ENCODE peak calls at places on chromosomes 2 and 18, in nine cellular contexts. One of them, this sample, is unnamed.

GRCh38 chr18:41484069-41484468 is 471.0 kb upstream of the PIK3C3 start:
- DNase-seq in esophagus squamous epithelium: no peak
- DNase-seq in A549: no peak
- DNase-seq in tibial nerve: no peak
- DNase-seq in uterus: no peak
- DNase-seq in IMR-90: no peak
- DNase-seq in HCT116: no peak
- DNase-seq in stomach: no peak
- DNase-seq in prostate gland: no peak
- DNase-seq in this sample: no peak

GRCh38 chr2:147331790-147332419 is 512.9 kb upstream of the ACVR2A start:
- DNase-seq in stomach: peak
- DNase-seq in HCT116: peak
- DNase-seq in prostate gland: no peak
- DNase-seq in uterus: no peak
- DNase-seq in IMR-90: no peak
- DNase-seq in A549: no peak
- DNase-seq in tibial nerve: no peak
- DNase-seq in esophagus squamous epithelium: no peak
- DNase-seq in this sample: no peak

GRCh38 chr2:238143239-238143951 is 4.9 kb downstream of the KLHL30 start:
- DNase-seq in uterus: no peak
- DNase-seq in esophagus squamous epithelium: no peak
- DNase-seq in stomach: no peak
- DNase-seq in IMR-90: peak
- DNase-seq in HCT116: peak
- DNase-seq in prostate gland: no peak
- DNase-seq in A549: peak
- DNase-seq in tibial nerve: no peak
- DNase-seq in this sample: no peak

GRCh38 chr2:52884971-52885370 is 882.6 kb upstream of the CHAC2 start:
- DNase-seq in tibial nerve: peak
- DNase-seq in esophagus squamous epithelium: no peak
- DNase-seq in uterus: no peak
- DNase-seq in A549: no peak
- DNase-seq in stomach: no peak
- DNase-seq in HCT116: no peak
- DNase-seq in IMR-90: no peak
- DNase-seq in prostate gland: no peak
- DNase-seq in this sample: no peak

GRCh38 chr2:7392076-7392787 is 475.0 kb downstream of the RNF144A start:
- DNase-seq in A549: no peak
- DNase-seq in tibial nerve: no peak
- DNase-seq in esophagus squamous epithelium: no peak
- DNase-seq in stomach: no peak
- DNase-seq in HCT116: no peak
- DNase-seq in prostate gland: no peak
- DNase-seq in IMR-90: no peak
- DNase-seq in uterus: no peak
- DNase-seq in this sample: no peak

GRCh38 chr2:130372833-130373807 is 17.3 kb downstream of the PTPN18 start:
- DNase-seq in tibial nerve: no peak
- DNase-seq in prostate gland: no peak
- DNase-seq in A549: no peak
- DNase-seq in HCT116: no peak
- DNase-seq in esophagus squamous epithelium: no peak
- DNase-seq in stomach: no peak
- DNase-seq in uterus: no peak
- DNase-seq in IMR-90: no peak
- DNase-seq in this sample: peak

GRCh38 chr2:221444106-221444505 is 128.0 kb downstream of the EPHA4 start:
- DNase-seq in IMR-90: peak
- DNase-seq in prostate gland: no peak
- DNase-seq in HCT116: peak
- DNase-seq in A549: no peak
- DNase-seq in uterus: no peak
- DNase-seq in tibial nerve: no peak
- DNase-seq in stomach: no peak
- DNase-seq in esophagus squamous epithelium: no peak
- DNase-seq in this sample: no peak

GRCh38 chr2:43469094-43469493 is 126.7 kb downstream of the THADA start:
- DNase-seq in HCT116: no peak
- DNase-seq in A549: no peak
- DNase-seq in esophagus squamous epithelium: no peak
- DNase-seq in uterus: no peak
- DNase-seq in tibial nerve: no peak
- DNase-seq in IMR-90: no peak
- DNase-seq in prostate gland: no peak
- DNase-seq in stomach: no peak
- DNase-seq in this sample: no peak

GRCh38 chr2:143415571-143415970 is 286.4 kb downstream of the ARHGAP15 start:
- DNase-seq in tibial nerve: no peak
- DNase-seq in stomach: no peak
- DNase-seq in esophagus squamous epithelium: no peak
- DNase-seq in uterus: no peak
- DNase-seq in A549: no peak
- DNase-seq in IMR-90: no peak
- DNase-seq in HCT116: no peak
- DNase-seq in prostate gland: no peak
- DNase-seq in this sample: no peak

GRCh38 chr2:217910875-217911212 is 92.0 kb downstream of the TNS1 start:
- DNase-seq in HCT116: no peak
- DNase-seq in stomach: no peak
- DNase-seq in IMR-90: no peak
- DNase-seq in tibial nerve: no peak
- DNase-seq in A549: no peak
- DNase-seq in esophagus squamous epithelium: no peak
- DNase-seq in prostate gland: no peak
- DNase-seq in uterus: no peak
- DNase-seq in this sample: no peak

GRCh38 chr18:13501896-13502295 is 224.5 kb downstream of the FAM210A start:
- DNase-seq in A549: no peak
- DNase-seq in stomach: no peak
- DNase-seq in uterus: no peak
- DNase-seq in IMR-90: no peak
- DNase-seq in prostate gland: no peak
- DNase-seq in esophagus squamous epithelium: no peak
- DNase-seq in HCT116: no peak
- DNase-seq in tibial nerve: no peak
- DNase-seq in this sample: no peak

GRCh38 chr18:57585421-57585820 is 1.1 kb downstream of the FECH start:
- DNase-seq in stomach: no peak
- DNase-seq in uterus: no peak
- DNase-seq in esophagus squamous epithelium: no peak
- DNase-seq in prostate gland: no peak
- DNase-seq in tibial nerve: no peak
- DNase-seq in A549: no peak
- DNase-seq in IMR-90: peak
- DNase-seq in HCT116: no peak
- DNase-seq in this sample: no peak

GRCh38 chr2:43426305-43427031 is 169.4 kb downstream of the THADA start:
- DNase-seq in uterus: peak
- DNase-seq in HCT116: peak
- DNase-seq in tibial nerve: no peak
- DNase-seq in stomach: peak
- DNase-seq in A549: peak
- DNase-seq in esophagus squamous epithelium: no peak
- DNase-seq in IMR-90: peak
- DNase-seq in prostate gland: peak
- DNase-seq in this sample: peak

GRCh38 chr2:216192181-216192580 is 83.0 kb downstream of the XRCC5 start:
- DNase-seq in A549: no peak
- DNase-seq in prostate gland: no peak
- DNase-seq in IMR-90: no peak
- DNase-seq in uterus: no peak
- DNase-seq in tibial nerve: no peak
- DNase-seq in HCT116: no peak
- DNase-seq in esophagus squamous epithelium: no peak
- DNase-seq in stomach: no peak
- DNase-seq in this sample: no peak

GRCh38 chr18:23918395-23919032 is 96.0 kb upstream of the TTC39C start:
- DNase-seq in A549: peak
- DNase-seq in HCT116: peak
- DNase-seq in esophagus squamous epithelium: no peak
- DNase-seq in tibial nerve: peak
- DNase-seq in IMR-90: peak
- DNase-seq in uterus: peak
- DNase-seq in prostate gland: peak
- DNase-seq in stomach: peak
- DNase-seq in this sample: peak

GRCh38 chr2:8571286-8571791 is 110.5 kb upstream of the ID2 start:
- DNase-seq in tibial nerve: no peak
- DNase-seq in uterus: no peak
- DNase-seq in stomach: no peak
- DNase-seq in A549: no peak
- DNase-seq in HCT116: no peak
- DNase-seq in IMR-90: no peak
- DNase-seq in prostate gland: no peak
- DNase-seq in esophagus squamous epithelium: no peak
- DNase-seq in this sample: no peak
- H3K4me3 ChIP-seq in tibial nerve: no peak
- H3K4me3 ChIP-seq in uterus: no peak
- H3K4me3 ChIP-seq in stomach: no peak
- H3K4me3 ChIP-seq in A549: no peak
- H3K4me3 ChIP-seq in HCT116: no peak
- H3K4me3 ChIP-seq in IMR-90: no peak
- H3K4me3 ChIP-seq in prostate gland: no peak
- H3K4me3 ChIP-seq in esophagus squamous epithelium: no peak
- H3K4me3 ChIP-seq in this sample: no peak

GRCh38 chr2:68776124-68776523 is 41.5 kb downstream of the ARHGAP25 start:
- DNase-seq in esophagus squamous epithelium: no peak
- DNase-seq in prostate gland: no peak
- DNase-seq in IMR-90: no peak
- DNase-seq in uterus: no peak
- DNase-seq in A549: no peak
- DNase-seq in stomach: no peak
- DNase-seq in tibial nerve: no peak
- DNase-seq in HCT116: no peak
- DNase-seq in this sample: no peak

GRCh38 chr2:68772109-68772508 is 37.5 kb downstream of the ARHGAP25 start:
- DNase-seq in prostate gland: no peak
- DNase-seq in esophagus squamous epithelium: no peak
- DNase-seq in HCT116: no peak
- DNase-seq in IMR-90: no peak
- DNase-seq in uterus: no peak
- DNase-seq in tibial nerve: no peak
- DNase-seq in stomach: no peak
- DNase-seq in A549: no peak
- DNase-seq in this sample: no peak

GRCh38 chr2:68771211-68771721 is 36.7 kb downstream of the ARHGAP25 start:
- DNase-seq in IMR-90: peak
- DNase-seq in prostate gland: no peak
- DNase-seq in tibial nerve: no peak
- DNase-seq in stomach: no peak
- DNase-seq in uterus: no peak
- DNase-seq in HCT116: no peak
- DNase-seq in A549: no peak
- DNase-seq in esophagus squamous epithelium: no peak
- DNase-seq in this sample: no peak

GRCh38 chr2:68775272-68775847 is 40.7 kb downstream of the ARHGAP25 start:
- DNase-seq in A549: no peak
- DNase-seq in IMR-90: no peak
- DNase-seq in HCT116: no peak
- DNase-seq in stomach: no peak
- DNase-seq in tibial nerve: no peak
- DNase-seq in prostate gland: no peak
- DNase-seq in esophagus squamous epithelium: no peak
- DNase-seq in uterus: no peak
- DNase-seq in this sample: no peak

DNA sequence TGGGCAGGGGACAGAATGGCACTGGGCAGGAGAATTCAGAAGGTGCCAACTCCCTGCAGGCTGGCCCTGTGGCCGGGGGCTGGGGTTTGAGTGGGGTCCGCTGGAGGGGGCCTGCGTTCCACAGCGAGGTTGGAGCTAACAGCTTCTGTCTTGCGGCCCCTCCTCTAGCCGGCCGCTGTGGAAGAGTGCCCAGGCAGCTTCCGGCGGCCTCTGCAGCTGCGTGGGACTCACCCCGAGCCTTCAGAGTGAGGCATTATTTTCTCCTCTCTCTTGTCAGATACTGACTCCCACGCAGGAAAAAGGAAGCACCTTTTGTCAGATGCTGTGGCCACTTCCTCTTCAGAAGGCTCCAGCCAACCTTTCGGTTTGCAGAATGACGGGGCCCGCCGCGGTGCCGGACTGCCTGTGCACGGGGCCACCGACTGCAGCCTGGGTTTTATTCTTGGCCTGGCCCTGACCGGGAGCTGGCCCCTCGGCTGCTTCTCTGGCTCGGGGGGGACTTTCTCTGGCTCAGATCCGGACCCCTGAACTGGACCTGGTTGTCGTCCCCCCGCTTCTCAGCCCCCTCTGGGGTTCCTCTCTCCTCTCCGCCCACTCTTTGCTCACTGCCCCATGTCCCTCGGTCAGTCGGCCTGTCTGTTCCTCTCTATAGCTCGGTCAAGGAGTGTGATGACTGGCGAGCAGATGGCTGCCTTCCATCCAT is 40.1 kb downstream of the ARHGAP25 start:
- DNase-seq in stomach: peak
- DNase-seq in A549: no peak
- DNase-seq in prostate gland: no peak
- DNase-seq in tibial nerve: peak
- DNase-seq in esophagus squamous epithelium: peak
- DNase-seq in HCT116: no peak
- DNase-seq in uterus: peak
- DNase-seq in IMR-90: peak
- DNase-seq in this sample: peak
- TF ChIP-seq POLR2A in stomach: no peak
- TF ChIP-seq POLR2A in A549: no peak
- TF ChIP-seq POLR2A in prostate gland: no peak
- TF ChIP-seq POLR2A in tibial nerve: no peak
- TF ChIP-seq POLR2A in esophagus squamous epithelium: peak
- TF ChIP-seq POLR2A in HCT116: no peak
- TF ChIP-seq POLR2A in uterus: no peak
- TF ChIP-seq POLR2A in IMR-90: no peak
- TF ChIP-seq POLR2A in this sample: no peak

DNA sequence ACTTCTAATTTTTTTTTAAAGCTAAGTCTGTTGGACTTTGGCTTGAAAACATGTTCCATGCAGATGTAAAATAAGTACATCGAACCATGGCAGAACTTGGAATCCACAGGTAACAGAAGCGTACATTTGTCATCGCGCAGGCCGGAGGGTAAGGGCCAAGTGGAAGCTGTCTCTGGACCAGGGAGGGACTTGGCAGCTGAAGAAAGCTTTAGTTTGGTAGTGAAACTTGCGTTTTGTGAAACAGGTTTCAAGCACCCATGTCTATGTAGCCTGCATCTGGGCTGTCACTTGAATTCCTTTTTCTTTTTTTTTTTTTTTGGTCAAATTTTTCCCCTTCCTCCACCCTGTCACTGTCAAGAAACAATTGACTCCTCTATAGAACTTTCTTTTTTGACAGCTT is 20.4 kb downstream of the GRHL1 start:
- DNase-seq in tibial nerve: no peak
- DNase-seq in uterus: no peak
- DNase-seq in IMR-90: no peak
- DNase-seq in prostate gland: no peak
- DNase-seq in HCT116: no peak
- DNase-seq in stomach: no peak
- DNase-seq in esophagus squamous epithelium: no peak
- DNase-seq in A549: no peak
- DNase-seq in this sample: no peak
- TF ChIP-seq CTCF in tibial nerve: no peak
- TF ChIP-seq CTCF in uterus: no peak
- TF ChIP-seq CTCF in IMR-90: no peak
- TF ChIP-seq CTCF in prostate gland: no peak
- TF ChIP-seq CTCF in HCT116: no peak
- TF ChIP-seq CTCF in stomach: no peak
- TF ChIP-seq CTCF in esophagus squamous epithelium: no peak
- TF ChIP-seq CTCF in A549: no peak
- TF ChIP-seq CTCF in this sample: no peak

GRCh38 chr2:229269146-229269545 is 1.9 kb downstream of the PID1 start:
- DNase-seq in A549: no peak
- DNase-seq in HCT116: no peak
- DNase-seq in esophagus squamous epithelium: no peak
- DNase-seq in tibial nerve: no peak
- DNase-seq in prostate gland: no peak
- DNase-seq in IMR-90: no peak
- DNase-seq in stomach: no peak
- DNase-seq in uterus: peak
- DNase-seq in this sample: no peak
- H3K4me3 ChIP-seq in A549: no peak
- H3K4me3 ChIP-seq in HCT116: no peak
- H3K4me3 ChIP-seq in esophagus squamous epithelium: peak
- H3K4me3 ChIP-seq in tibial nerve: peak
- H3K4me3 ChIP-seq in prostate gland: peak
- H3K4me3 ChIP-seq in IMR-90: no peak
- H3K4me3 ChIP-seq in stomach: peak
- H3K4me3 ChIP-seq in uterus: peak
- H3K4me3 ChIP-seq in this sample: peak

This sample was measured in lower leg skin.